ENCODE peak calls at places on chromosomes 13 and 19, in six cellular contexts. L is KG1, N is NCI-H510A, R is AG09309, M is A549, C is EL. Y is an unnamed sample.

GRCh38 chr19:4803736-4804695 is 12.5 kb downstream of the FEM1A start:
- DNase-seq in N (no peak), R (no peak), M (peak), L (peak), C (peak), Y (peak)

GRCh38 chr13:46213242-46213641 is 1.5 kb downstream of the LRRC63 start:
- DNase-seq in C (no peak), M (no peak), L (no peak), N (no peak), R (no peak), Y (no peak)

GRCh38 chr19:54792814-54793213 is 10.6 kb upstream of the KIR2DL4 start:
- DNase-seq in N (no peak), L (no peak), C (no peak), R (no peak), M (no peak), Y (no peak)

GRCh38 chr13:111469916-111470506 is 149.6 kb downstream of the TEX29 start:
- DNase-seq in N (no peak), R (no peak), C (no peak), M (no peak), L (no peak), Y (no peak)

GRCh38 chr19:5125797-5126497 is 157.0 kb downstream of the KDM4B start:
- DNase-seq in R (no peak), C (peak), L (no peak), N (no peak), M (no peak), Y (no peak)

GRCh38 chr13:95607363-95607762 is 37.1 kb downstream of the DZIP1 start:
- DNase-seq in N (peak), M (peak), R (peak), L (no peak), C (peak), Y (no peak)

GRCh38 chr19:55647732-55648656 is at the start of gene CCDC106:
- DNase-seq in C (peak), R (no peak), L (peak), M (peak), N (peak), Y (peak)

GRCh38 chr19:806815-807421 is 9.7 kb downstream of the PTBP1 start:
- DNase-seq in R (no peak), L (no peak), M (no peak), N (no peak), C (no peak), Y (no peak)

GRCh38 chr19:18421371-18421959 is 2.3 kb downstream of the SSBP4 start:
- DNase-seq in L (no peak), N (no peak), C (no peak), M (no peak), R (no peak), Y (no peak)

GRCh38 chr13:43348397-43348796 is 325.0 kb downstream of the DNAJC15 start:
- DNase-seq in L (no peak), N (no peak), C (peak), R (no peak), M (peak), Y (no peak)

GRCh38 chr13:37383856-37384255 is 214.7 kb downstream of the POSTN start:
- DNase-seq in L (no peak), C (no peak), R (no peak), N (no peak), M (no peak), Y (no peak)

Y was measured in posterior cingulate gyrus.